ENCODE peak calls at places on chromosomes 11 and 22, in four cellular contexts. U is RKO, C is Right ventricle myocardium superior, S is GOT3. I is an unnamed sample.

GRCh38 chr11:959027-959426 is 33.4 kb downstream of the AP2A2 start:
- DNase-seq in U (no peak), S (no peak), C (no peak), I (no peak)

GRCh38 chr11:2072551-2073261 is 66.5 kb downstream of the IGF2 start:
- DNase-seq in C (no peak), S (no peak), U (no peak), I (no peak)

GRCh38 chr22:45007247-45007945 is 2.4 kb downstream of the PHF21B start:
- DNase-seq in S (no peak), U (no peak), C (peak), I (peak)

GRCh38 chr11:119752324-119752723 is 23.3 kb upstream of the NECTIN1 start:
- DNase-seq in U (no peak), C (no peak), S (no peak), I (no peak)

GRCh38 chr22:20569059-20570058 is 61.9 kb downstream of the MED15 start:
- DNase-seq in U (peak), C (peak), S (no peak), I (peak)

GRCh38 chr11:102449651-102450570 is 2.7 kb downstream of the TMEM123 start:
- DNase-seq in U (no peak), S (no peak), C (no peak), I (no peak)

GRCh38 chr11:56764976-56765375 is 16.5 kb upstream of the OR9G4 start:
- DNase-seq in S (no peak), U (peak), C (no peak), I (no peak)

GRCh38 chr11:110828086-110828485 is 115.8 kb upstream of the ARHGAP20 start:
- DNase-seq in S (no peak), C (no peak), U (no peak), I (no peak)

GRCh38 chr11:36619502-36619901 is 21.5 kb upstream of the RAG2 start:
- DNase-seq in U (no peak), S (no peak), C (no peak), I (no peak)

GRCh38 chr11:123450593-123450992 is 20.5 kb downstream of the GRAMD1B start:
- DNase-seq in C (no peak), U (no peak), S (no peak), I (no peak)

GRCh38 chr22:44809456-44809855 is 57.1 kb downstream of the ARHGAP8 start:
- DNase-seq in C (peak), S (no peak), U (no peak), I (no peak)

GRCh38 chr11:121414141-121414918 is 37.8 kb upstream of the SORL1 start:
- DNase-seq in U (no peak), S (no peak), C (no peak), I (no peak)

GRCh38 chr11:71843858-71844257 is 10.9 kb downstream of the DEFB108B start:
- DNase-seq in U (no peak), C (no peak), S (no peak), I (no peak)

GRCh38 chr11:88280673-88281316 is 56.7 kb downstream of the CTSC start:
- DNase-seq in S (no peak), U (no peak), C (no peak), I (no peak)

GRCh38 chr11:112179601-112180000 is 4.3 kb downstream of the BCO2 start:
- DNase-seq in C (no peak), S (no peak), U (no peak), I (no peak)

GRCh38 chr22:26828311-26828710 is 170.9 kb downstream of the MIAT start:
- DNase-seq in S (no peak), U (no peak), C (no peak), I (no peak)

GRCh38 chr11:86160546-86161149 is 83.9 kb upstream of the EED start:
- DNase-seq in S (no peak), C (no peak), U (no peak), I (no peak)

GRCh38 chr11:88531776-88532175 is 194.2 kb upstream of the CTSC start:
- DNase-seq in U (no peak), S (no peak), C (no peak), I (no peak)

GRCh38 chr11:88709567-88709966 is 356.2 kb downstream of the GRM5 start:
- DNase-seq in C (no peak), U (no peak), S (no peak), I (no peak)

GRCh38 chr22:45575607-45576272 is 73.1 kb downstream of the FBLN1 start:
- DNase-seq in C (no peak), S (no peak), U (no peak), I (no peak)

GRCh38 chr11:8732748-8733241 is 50.2 kb downstream of the RPL27A start:
- DNase-seq in S (no peak), C (peak), U (peak), I (peak)

GRCh38 chr11:14764899-14765527 is 121.4 kb downstream of the PDE3B start:
- DNase-seq in S (no peak), C (no peak), U (no peak), I (no peak)

GRCh38 chr22:41770715-41771452 is 29.6 kb upstream of the CCDC134 start:
- DNase-seq in C (no peak), U (peak), S (no peak), I (no peak)

GRCh38 chr11:75513250-75513649 is 12.5 kb downstream of the GDPD5 start:
- DNase-seq in S (no peak), U (no peak), C (no peak), I (no peak)

GRCh38 chr11:35488117-35488516 is 37.3 kb downstream of the PAMR1 start:
- DNase-seq in C (no peak), U (no peak), S (no peak), I (no peak)

GRCh38 chr11:26623076-26623666 is 51.1 kb upstream of the MUC15 start:
- DNase-seq in U (peak), C (no peak), S (no peak), I (no peak)